ENCODE peak calls at places on chromosomes 5 and 9, in eight cellular contexts. E is choroid plexus epithelial cell; K is CD4-positive, alpha-beta T cell; R is MCF 10A; Z is cardiac fibroblast; J is upper lobe of right lung; T is RWPE1; N is lung. I is an unnamed sample.

GRCh38 chr5:53908752-53909151 is 348.3 kb downstream of the NDUFS4 start:
- DNase-seq in J (no peak), K (no peak), T (peak), N (no peak), R (no peak), E (no peak), Z (no peak), I (no peak)

GRCh38 chr9:4774209-4774608 is 18.5 kb upstream of the RCL1 start:
- DNase-seq in N (no peak), E (peak), R (peak), J (no peak), K (no peak), Z (peak), T (no peak), I (no peak)

GRCh38 chr9:20405086-20405485 is 217.2 kb downstream of the MLLT3 start:
- DNase-seq in J (no peak), R (no peak), Z (peak), E (no peak), T (no peak), K (no peak), N (no peak), I (peak)

GRCh38 chr5:178322736-178323540 is 90.3 kb upstream of the PHYKPL start:
- DNase-seq in J (peak), R (no peak), K (no peak), Z (no peak), T (no peak), E (no peak), N (no peak), I (no peak)

GRCh38 chr9:84054341-84055010 is 73.9 kb downstream of the RMI1 start:
- DNase-seq in J (no peak), E (no peak), N (no peak), K (no peak), Z (no peak), T (no peak), R (no peak), I (peak)

GRCh38 chr9:99622679-99623078 is 199.0 kb upstream of the NR4A3 start:
- DNase-seq in E (no peak), N (no peak), Z (no peak), T (no peak), R (no peak), K (no peak), J (no peak), I (no peak)

GRCh38 chr5:134130239-134130945 is 15.9 kb downstream of the TCF7 start:
- DNase-seq in T (no peak), J (peak), E (no peak), R (no peak), N (no peak), K (no peak), Z (no peak), I (no peak)

GRCh38 chr9:96423322-96423984 is 5.3 kb upstream of the ZNF367 start:
- DNase-seq in J (no peak), T (no peak), K (no peak), R (no peak), E (no peak), N (no peak), Z (no peak), I (no peak)

GRCh38 chr9:133286523-133286922 is 11.5 kb upstream of the ABO start:
- DNase-seq in T (no peak), R (peak), N (no peak), E (peak), K (no peak), Z (peak), J (no peak), I (peak)

GRCh38 chr5:127830157-127830556 is 127.0 kb downstream of the CCDC192 start:
- DNase-seq in E (no peak), K (no peak), R (no peak), Z (peak), T (no peak), N (no peak), J (no peak), I (peak)

GRCh38 chr9:93143830-93144530 is 9.9 kb upstream of the NINJ1 start:
- DNase-seq in E (no peak), J (no peak), K (peak), R (peak), N (no peak), Z (no peak), T (no peak), I (no peak)

GRCh38 chr9:107848598-107848997 is 359.0 kb upstream of the KLF4 start:
- DNase-seq in K (no peak), N (no peak), T (no peak), R (no peak), E (peak), J (no peak), Z (no peak), I (no peak)

GRCh38 chr9:121362813-121363585 is 7.1 kb downstream of the STOM start:
- DNase-seq in T (peak), N (no peak), K (no peak), E (peak), Z (peak), J (no peak), R (peak), I (peak)

GRCh38 chr5:61254969-61255555 is 77.0 kb upstream of the ZSWIM6 start:
- DNase-seq in J (no peak), T (peak), R (peak), E (no peak), K (no peak), N (no peak), Z (no peak), I (no peak)

GRCh38 chr5:180115326-180116076 is 43.9 kb upstream of the RNF130 start:
- DNase-seq in T (no peak), R (no peak), Z (no peak), J (peak), E (no peak), K (no peak), N (no peak), I (no peak)

GRCh38 chr9:126144617-126145456 is 181.8 kb upstream of the MVB12B start:
- DNase-seq in N (no peak), K (no peak), T (no peak), R (no peak), J (peak), Z (no peak), E (no peak), I (no peak)

GRCh38 chr5:119302916-119303897 is 52.6 kb upstream of the TNFAIP8 start:
- DNase-seq in Z (peak), J (no peak), E (peak), R (peak), T (peak), K (no peak), N (no peak), I (peak)

GRCh38 chr5:157072508-157072907 is 13.6 kb upstream of the HAVCR1 start:
- DNase-seq in N (no peak), K (no peak), J (no peak), R (no peak), Z (no peak), E (no peak), T (no peak), I (no peak)

GRCh38 chr5:126508962-126509279 is 85.7 kb downstream of the GRAMD2B start:
- DNase-seq in J (no peak), T (no peak), Z (peak), E (peak), N (no peak), K (no peak), R (peak), I (peak)

GRCh38 chr5:12023614-12024241 is 119.5 kb upstream of the CTNND2 start:
- DNase-seq in R (peak), K (no peak), J (no peak), E (peak), T (peak), Z (peak), N (no peak), I (peak)

GRCh38 chr5:159419567-159419966 is 89.3 kb upstream of the IL12B start:
- DNase-seq in T (peak), J (no peak), E (no peak), Z (no peak), K (no peak), N (no peak), R (peak), I (no peak)

GRCh38 chr9:72902268-72902667 is 50.6 kb downstream of the ALDH1A1 start:
- DNase-seq in J (no peak), N (no peak), E (no peak), K (no peak), T (no peak), R (no peak), Z (no peak), I (no peak)

GRCh38 chr5:57435701-57436134 is 46.9 kb downstream of the ACTBL2 start:
- DNase-seq in E (peak), R (peak), Z (peak), T (peak), K (no peak), J (no peak), N (no peak), I (peak)

GRCh38 chr5:102823441-102823874 is 68.4 kb downstream of the PAM start:
- DNase-seq in N (no peak), J (no peak), K (no peak), Z (peak), R (no peak), E (peak), T (no peak), I (peak)

GRCh38 chr5:59596586-59597348 is 296.8 kb downstream of the PDE4D start:
- DNase-seq in E (peak), N (no peak), K (no peak), Z (peak), J (no peak), R (peak), T (peak), I (peak)

GRCh38 chr9:123338710-123339665 is 17.0 kb upstream of the CRB2 start:
- DNase-seq in N (no peak), Z (peak), K (peak), T (no peak), R (no peak), J (peak), E (peak), I (no peak)

GRCh38 chr5:13278148-13278547 is 666.3 kb downstream of the DNAH5 start:
- DNase-seq in Z (no peak), R (no peak), K (no peak), J (no peak), T (no peak), N (no peak), E (no peak), I (no peak)

GRCh38 chr5:32712463-32713395 is 1.6 kb downstream of the NPR3 start:
- DNase-seq in K (no peak), N (no peak), J (no peak), E (no peak), Z (peak), T (no peak), R (no peak), I (peak)

GRCh38 chr5:142810081-142810480 is 39.9 kb downstream of the ARHGAP26 start:
- DNase-seq in Z (no peak), E (peak), T (no peak), R (no peak), K (no peak), N (no peak), J (no peak), I (no peak)

GRCh38 chr5:134252671-134253070 is 26.8 kb upstream of the PPP2CA start:
- DNase-seq in J (no peak), N (no peak), T (peak), K (no peak), R (peak), Z (peak), E (peak), I (peak)

GRCh38 chr5:136028782-136029742 is at the start of gene TGFBI:
- DNase-seq in T (peak), R (peak), Z (peak), K (peak), J (peak), N (peak), E (peak), I (peak)

GRCh38 chr9:99474186-99474585 is 252.1 kb downstream of the SEC61B start:
- DNase-seq in T (no peak), N (no peak), K (no peak), Z (no peak), R (no peak), J (no peak), E (no peak), I (peak)

GRCh38 chr5:74648835-74649286 is 8.3 kb upstream of the ENC1 start:
- DNase-seq in R (peak), Z (peak), T (peak), J (no peak), N (no peak), K (no peak), E (peak), I (peak)

DNA sequence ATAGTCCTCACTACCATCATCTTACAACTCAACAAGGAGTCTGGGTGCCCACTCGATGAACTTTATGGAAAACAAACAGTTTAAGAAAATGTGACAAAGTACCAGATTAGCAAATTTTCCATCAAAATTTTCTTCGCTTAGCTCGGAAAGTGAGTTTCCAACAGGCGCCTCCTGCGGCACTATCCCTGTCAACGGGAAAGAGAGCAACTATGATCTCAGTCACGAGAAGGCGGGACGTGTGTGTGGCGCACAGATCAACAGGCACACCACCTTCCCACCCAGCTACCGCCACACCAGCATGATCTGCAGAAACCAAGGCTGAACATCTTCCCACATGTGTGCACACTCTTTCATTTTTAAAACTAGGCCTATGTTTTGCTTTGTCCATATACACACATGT is 13.7 kb upstream of the INPP5E start:
- DNase-seq in N (no peak), R (no peak), Z (no peak), K (no peak), T (no peak), E (no peak), J (no peak), I (no peak)
- TF ChIP-seq CTCF in N (no peak), R (no peak), Z (no peak), K (no peak), T (no peak), E (no peak), J (no peak), I (no peak)

GRCh38 chr5:116273458-116274242 is 188.8 kb downstream of the COMMD10 start:
- DNase-seq in Z (peak), K (no peak), R (no peak), J (no peak), N (no peak), E (peak), T (no peak), I (peak)

GRCh38 chr5:116274251-116274650 is 189.4 kb downstream of the COMMD10 start:
- DNase-seq in N (no peak), Z (no peak), T (no peak), E (no peak), R (no peak), K (no peak), J (no peak), I (no peak)

GRCh38 chr5:116275282-116275681 is 190.5 kb downstream of the COMMD10 start:
- DNase-seq in E (no peak), Z (no peak), R (no peak), N (no peak), J (no peak), K (no peak), T (no peak), I (no peak)

GRCh38 chr5:116271432-116271831 is 186.6 kb downstream of the COMMD10 start:
- DNase-seq in K (no peak), R (no peak), T (no peak), J (no peak), Z (peak), N (no peak), E (no peak), I (peak)

DNA sequence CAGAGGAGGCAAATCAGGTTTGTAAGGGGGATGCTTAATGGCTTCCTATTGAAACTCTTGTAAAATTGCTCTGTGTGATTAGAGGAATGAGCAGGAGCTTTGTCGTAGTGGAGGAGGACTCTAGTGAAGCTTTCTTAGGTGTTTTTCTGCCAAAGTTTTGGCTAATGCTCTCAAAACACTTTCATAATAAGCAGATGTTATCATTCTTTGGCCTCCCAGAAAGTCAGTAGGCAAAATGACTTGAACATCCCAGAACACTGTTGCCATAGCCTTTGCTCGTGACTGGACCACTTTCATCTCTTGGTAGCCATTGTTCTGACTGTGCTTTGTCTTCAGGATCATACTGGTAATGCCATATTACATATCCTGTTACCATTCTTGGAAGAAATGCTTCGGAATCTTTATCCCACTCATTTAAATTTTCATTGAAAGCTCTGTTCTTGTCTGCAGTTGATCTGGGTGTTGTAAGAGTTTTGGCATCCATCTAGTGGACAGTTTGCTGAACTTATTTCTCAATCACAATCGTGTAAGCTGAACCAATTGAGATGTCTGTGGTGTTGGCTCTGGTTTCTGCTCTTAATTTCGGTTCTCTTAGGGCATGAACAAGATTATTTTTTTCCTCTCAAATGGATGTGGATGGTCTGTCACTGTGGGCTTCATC is 187.6 kb downstream of the COMMD10 start:
- DNase-seq in N (no peak), J (no peak), R (peak), Z (peak), E (peak), K (no peak), T (no peak), I (peak)
- TF ChIP-seq CTCF in N (no peak), J (no peak), R (no peak), Z (peak), E (peak), K (no peak), T (no peak), I (no peak)

GRCh38 chr9:136242908-136243525 is 2.6 kb downstream of the QSOX2 start:
- DNase-seq in N (no peak), E (peak), Z (peak), K (no peak), J (no peak), R (peak), T (no peak), I (no peak)
- TF ChIP-seq CTCF in N (no peak), E (peak), Z (no peak), K (no peak), J (no peak), R (no peak), T (no peak), I (no peak)

GRCh38 chr5:21807953-21808352 is 1045.2 kb downstream of the CDH12 start:
- DNase-seq in N (no peak), J (no peak), T (peak), K (no peak), Z (peak), R (peak), E (peak), I (peak)

GRCh38 chr5:21806943-21807342 is 1046.2 kb downstream of the CDH12 start:
- DNase-seq in J (no peak), E (peak), R (peak), N (no peak), T (peak), K (no peak), Z (peak), I (peak)

GRCh38 chr5:21806271-21806670 is 1046.9 kb downstream of the CDH12 start:
- DNase-seq in K (no peak), R (no peak), N (no peak), J (no peak), E (no peak), Z (no peak), T (no peak), I (no peak)

GRCh38 chr5:21810737-21811316 is 1042.3 kb downstream of the CDH12 start:
- DNase-seq in J (no peak), N (no peak), Z (peak), T (peak), E (peak), K (no peak), R (peak), I (no peak)
- TF ChIP-seq CTCF in J (peak), N (no peak), Z (peak), T (peak), E (peak), K (no peak), R (peak), I (peak)

GRCh38 chr9:6147847-6148246 is 67.8 kb upstream of the IL33 start:
- DNase-seq in Z (peak), T (no peak), R (peak), N (no peak), E (peak), J (no peak), K (no peak), I (peak)
- TF ChIP-seq CTCF in Z (peak), T (no peak), R (no peak), N (no peak), E (no peak), J (no peak), K (no peak), I (no peak)

GRCh38 chr5:139078345-139078744 is 119.8 kb downstream of the SIL1 start:
- DNase-seq in R (no peak), T (no peak), N (no peak), Z (no peak), J (no peak), E (peak), K (no peak), I (no peak)
- TF ChIP-seq CTCF in R (no peak), T (no peak), N (no peak), Z (no peak), J (no peak), E (peak), K (no peak), I (no peak)

GRCh38 chr5:141392429-141393198 is at the start of gene PCDHGA8:
- DNase-seq in K (no peak), J (no peak), N (no peak), Z (no peak), E (peak), T (no peak), R (peak), I (no peak)
- TF ChIP-seq CTCF in K (no peak), J (peak), N (no peak), Z (peak), E (peak), T (peak), R (no peak), I (no peak)

GRCh38 chr5:436641-436975 is 6.4 kb upstream of the EXOC3 start:
- DNase-seq in J (no peak), N (no peak), Z (no peak), E (no peak), K (no peak), T (no peak), R (no peak), I (no peak)

GRCh38 chr5:434443-435146 is 8.4 kb upstream of the EXOC3 start:
- DNase-seq in E (no peak), Z (no peak), N (no peak), R (no peak), T (no peak), J (peak), K (no peak), I (no peak)

GRCh38 chr5:437281-437771 is 5.7 kb upstream of the EXOC3 start:
- DNase-seq in K (no peak), R (no peak), N (no peak), J (peak), Z (no peak), T (no peak), E (no peak), I (no peak)

GRCh38 chr5:435156-435790 is 7.7 kb upstream of the EXOC3 start:
- DNase-seq in E (no peak), R (no peak), J (peak), Z (no peak), N (no peak), K (no peak), T (no peak), I (no peak)

GRCh38 chr5:435961-436640 is 6.9 kb upstream of the EXOC3 start:
- DNase-seq in J (peak), Z (peak), N (no peak), E (peak), K (no peak), T (peak), R (peak), I (peak)
- TF ChIP-seq CTCF in J (peak), Z (peak), N (no peak), E (peak), K (no peak), T (peak), R (peak), I (peak)

GRCh38 chr5:7053528-7054209 is 340.4 kb downstream of the TENT4A start:
- DNase-seq in T (no peak), Z (no peak), E (no peak), K (no peak), J (no peak), N (no peak), R (no peak), I (no peak)

GRCh38 chr5:7050986-7051385 is 337.8 kb downstream of the TENT4A start:
- DNase-seq in Z (no peak), J (no peak), R (no peak), E (no peak), N (no peak), K (no peak), T (no peak), I (no peak)

GRCh38 chr5:7047862-7048261 is 334.6 kb downstream of the TENT4A start:
- DNase-seq in R (no peak), J (no peak), Z (no peak), E (no peak), K (no peak), T (no peak), N (no peak), I (no peak)

DNA sequence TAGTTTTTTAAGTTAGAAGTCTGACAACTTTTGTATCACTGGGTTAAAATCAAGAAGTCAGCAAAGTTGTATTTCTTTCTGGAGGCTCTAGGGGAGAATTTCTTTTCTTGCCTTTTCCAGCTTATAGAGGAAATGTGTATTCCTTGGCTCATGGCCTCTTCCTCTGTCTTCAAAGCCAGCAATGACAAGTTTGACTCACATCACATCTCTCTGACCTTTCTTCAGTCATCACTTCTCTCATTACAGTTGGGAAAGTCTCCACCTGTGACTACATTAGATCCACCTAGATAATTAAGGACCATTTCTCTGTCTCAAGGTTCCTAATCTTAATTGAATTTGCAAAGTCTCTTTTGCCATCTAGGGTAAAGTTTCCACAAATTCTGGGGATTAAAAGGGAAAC is 339.9 kb downstream of the TENT4A start:
- DNase-seq in J (no peak), E (no peak), Z (no peak), T (no peak), R (no peak), K (no peak), N (no peak), I (no peak)
- TF ChIP-seq CTCF in J (no peak), E (no peak), Z (no peak), T (no peak), R (no peak), K (no peak), N (no peak), I (no peak)

I was measured in foreskin fibroblast.